ENCODE peak calls at places on chromosome 5, in six cellular contexts. E, W, G, F, Z and R are unnamed samples. For H3K27me3, the result is how much of the 10 kb centered on the place peaks cover.

GRCh38 chr5:51226420-51226735 is 156.9 kb upstream of the ISL1 start:
- DNase-seq in E (no peak), F (no peak), G (no peak), Z (peak), W (no peak), R (peak)

GRCh38 chr5:137115152-137115551 is 384.0 kb downstream of the SPOCK1 start:
- DNase-seq in Z (no peak), F (no peak), W (peak), G (no peak), E (no peak), R (no peak)

GRCh38 chr5:82068723-82069122 is 96.9 kb downstream of the ATG10 start:
- DNase-seq in G (no peak), W (no peak), F (no peak), Z (no peak), E (no peak), R (no peak)

GRCh38 chr5:180173875-180174586 is 35.0 kb downstream of the RASGEF1C start:
- DNase-seq in G (no peak), F (no peak), Z (no peak), W (no peak), E (no peak), R (peak)

GRCh38 chr5:127206320-127207113 is 84.1 kb upstream of the MEGF10 start:
- DNase-seq in W (no peak), Z (peak), G (no peak), E (no peak), F (no peak), R (peak)

GRCh38 chr5:176415240-176416122 is 858 bp downstream of the CLTB start:
- DNase-seq in W (peak), G (peak), Z (no peak), E (peak), F (no peak), R (no peak)

GRCh38 chr5:175542232-175542965 is 64.0 kb downstream of the SFXN1 start:
- DNase-seq in W (no peak), E (no peak), Z (no peak), G (no peak), F (no peak), R (no peak)

GRCh38 chr5:158832096-158832495 is 267.6 kb downstream of the EBF1 start:
- DNase-seq in Z (no peak), G (no peak), W (no peak), F (no peak), E (no peak), R (no peak)

GRCh38 chr5:4640793-4641192 is 499.3 kb upstream of the ADAMTS16 start:
- DNase-seq in G (no peak), F (no peak), E (no peak), Z (no peak), W (no peak), R (no peak)

GRCh38 chr5:95730730-95731570 is at the start of gene RHOBTB3:
- DNase-seq in E (peak), F (peak), Z (peak), W (peak), G (peak), R (no peak)

GRCh38 chr5:23631283-23632045 is 124.1 kb downstream of the PRDM9 start:
- DNase-seq in E (peak), F (no peak), G (no peak), W (no peak), Z (no peak), R (peak)

GRCh38 chr5:179414459-179415215 is 69.4 kb upstream of the ADAMTS2 start:
- DNase-seq in Z (no peak), F (no peak), W (no peak), G (peak), E (no peak), R (no peak)

GRCh38 chr5:39100301-39100850 is 26.2 kb upstream of the RICTOR start:
- DNase-seq in F (no peak), E (no peak), W (no peak), Z (no peak), G (no peak), R (no peak)

GRCh38 chr5:149658299-149658698 is 71.8 kb upstream of the PPARGC1B start:
- DNase-seq in G (no peak), Z (no peak), W (no peak), F (no peak), E (peak), R (no peak)

GRCh38 chr5:135213034-135213386 is 179.0 kb upstream of the PITX1 start:
- DNase-seq in Z (no peak), W (no peak), E (no peak), G (no peak), F (no peak), R (no peak)

GRCh38 chr5:167759411-167759821 is 532.0 kb upstream of the WWC1 start:
- DNase-seq in F (no peak), Z (no peak), G (no peak), W (no peak), E (no peak), R (peak)

GRCh38 chr5:140153905-140154304 is 21.1 kb upstream of the CYSTM1 start:
- DNase-seq in Z (no peak), E (no peak), G (no peak), F (no peak), W (no peak), R (no peak)

GRCh38 chr5:27702339-27702820 is 664.0 kb upstream of the CDH9 start:
- DNase-seq in E (no peak), W (no peak), G (no peak), F (no peak), Z (no peak), R (peak)

GRCh38 chr5:161549106-161549505 is 2.6 kb upstream of the GABRB2 start:
- DNase-seq in E (no peak), F (no peak), W (no peak), Z (no peak), G (no peak), R (no peak)

GRCh38 chr5:98927988-98928801 is 612 bp downstream of the CHD1 start:
- DNase-seq in E (peak), W (peak), Z (peak), F (peak), G (peak), R (no peak)

GRCh38 chr5:28574616-28575015 is 1536.2 kb upstream of the CDH9 start:
- DNase-seq in W (no peak), Z (no peak), F (no peak), E (no peak), G (no peak), R (peak)

GRCh38 chr5:148653840-148654781 is at the start of gene HTR4:
- DNase-seq in F (no peak), Z (no peak), E (no peak), G (no peak), W (no peak), R (no peak)

GRCh38 chr5:161630948-161631347 is 54.6 kb upstream of the GABRA6 start:
- DNase-seq in F (no peak), Z (no peak), W (no peak), G (no peak), E (no peak), R (no peak)

GRCh38 chr5:5981562-5981961 is 396.8 kb downstream of the MED10 start:
- DNase-seq in E (no peak), G (no peak), Z (no peak), F (no peak), W (no peak), R (no peak)

GRCh38 chr5:172149073-172149472 is 39.0 kb downstream of the STK10 start:
- DNase-seq in Z (no peak), W (no peak), F (no peak), E (no peak), G (no peak), R (no peak)

GRCh38 chr5:173679909-173680626 is 63.6 kb upstream of the BOD1 start:
- DNase-seq in Z (no peak), G (no peak), E (no peak), W (no peak), F (no peak), R (no peak)

GRCh38 chr5:123039673-123040072 is 3.1 kb upstream of the PPIC start:
- DNase-seq in E (no peak), F (no peak), W (no peak), Z (no peak), G (no peak), R (no peak)

GRCh38 chr5:58988938-58989337 is 406.1 kb downstream of the RAB3C start:
- DNase-seq in F (no peak), E (no peak), G (no peak), W (no peak), Z (no peak), R (no peak)

GRCh38 chr5:112012112-112012511 is 255.1 kb upstream of the NREP start:
- DNase-seq in F (no peak), E (no peak), G (no peak), Z (no peak), W (no peak), R (no peak)

GRCh38 chr5:124661317-124662141 is 84.9 kb downstream of the ZNF608 start:
- DNase-seq in E (no peak), G (no peak), W (no peak), F (no peak), Z (peak), R (peak)
- H3K4me3 ChIP-seq in E (no peak), G (no peak), W (no peak), F (no peak), Z (peak), R (no peak)

GRCh38 chr5:141345327-141345726 is 1.7 kb downstream of the PCDHGA3 start:
- DNase-seq in W (no peak), G (no peak), E (peak), F (no peak), Z (no peak), R (no peak)
- TF ChIP-seq CTCF in W (no peak), G (no peak), E (peak), F (no peak), Z (no peak), R (no peak)

GRCh38 chr5:77638763-77639451 is 394 bp upstream of the OTP start:
- DNase-seq in W (no peak), Z (no peak), E (no peak), G (no peak), F (no peak), R (no peak)

GRCh38 chr5:77639624-77640023 is 1.1 kb upstream of the OTP start:
- DNase-seq in G (no peak), W (no peak), F (no peak), Z (no peak), E (no peak), R (no peak)

GRCh38 chr5:77641963-77642589 is 3.6 kb upstream of the OTP start:
- DNase-seq in W (no peak), E (no peak), Z (no peak), F (no peak), G (no peak), R (no peak)

GRCh38 chr5:77641397-77641943 is 3.0 kb upstream of the OTP start:
- DNase-seq in G (no peak), W (no peak), Z (no peak), E (no peak), F (no peak), R (no peak)

DNA sequence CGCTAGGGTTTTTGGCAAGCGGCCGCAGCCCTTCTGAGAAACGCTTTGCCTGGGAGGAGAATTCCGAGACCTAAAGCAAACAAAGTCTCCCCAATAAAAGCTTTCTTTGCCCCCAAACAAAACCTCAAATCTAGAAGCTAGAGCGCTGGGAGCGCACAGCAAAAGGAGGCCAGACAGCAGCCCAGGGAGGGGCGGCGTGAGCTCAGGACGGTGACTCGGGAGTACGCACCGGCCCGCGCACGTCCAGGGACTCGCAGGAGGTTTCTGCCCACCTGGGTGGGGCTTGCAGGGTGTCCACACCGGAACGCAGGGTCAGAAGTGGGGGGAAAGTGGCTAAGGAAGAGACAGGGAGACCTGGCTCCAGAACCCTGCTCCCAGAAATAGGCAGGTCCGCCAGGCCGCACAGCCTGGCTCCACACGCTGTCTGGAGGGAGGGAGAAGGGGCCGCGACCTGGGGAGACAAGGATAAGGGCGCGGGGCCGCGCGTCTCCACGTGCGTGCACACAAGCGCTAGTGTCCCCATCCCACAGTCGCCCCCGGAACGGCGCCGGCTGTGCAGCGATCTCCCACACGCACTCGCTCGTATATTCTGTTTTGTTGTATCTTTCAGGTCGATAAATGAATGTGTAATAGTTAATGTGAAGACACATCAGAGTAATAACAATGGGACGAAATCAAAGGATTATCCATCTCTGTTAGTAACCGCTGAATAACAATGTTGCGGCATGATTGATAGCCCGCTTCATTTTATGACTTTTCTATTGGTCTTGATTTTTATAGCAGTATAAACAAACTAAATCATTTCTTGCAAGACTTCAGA is 2.3 kb upstream of the OTP start:
- DNase-seq in W (no peak), F (no peak), G (no peak), E (no peak), Z (no peak), R (no peak)
- H3K27me3 ChIP-seq in W (under half), F (half or more), G (half or more), E (half or more), Z (under half), R (half or more)

GRCh38 chr5:154475613-154476342 is 2.2 kb downstream of the HAND1 start:
- DNase-seq in E (no peak), Z (no peak), F (no peak), W (no peak), G (no peak), R (no peak)

GRCh38 chr5:154474957-154475334 is 3.1 kb downstream of the HAND1 start:
- DNase-seq in W (no peak), E (no peak), G (no peak), Z (no peak), F (no peak), R (no peak)

GRCh38 chr5:154474267-154474956 is 3.6 kb downstream of the HAND1 start:
- DNase-seq in E (no peak), Z (no peak), W (no peak), F (no peak), G (no peak), R (no peak)

GRCh38 chr5:154472871-154473580 is 5.0 kb downstream of the HAND1 start:
- DNase-seq in G (no peak), E (no peak), F (no peak), Z (no peak), W (no peak), R (no peak)

DNA sequence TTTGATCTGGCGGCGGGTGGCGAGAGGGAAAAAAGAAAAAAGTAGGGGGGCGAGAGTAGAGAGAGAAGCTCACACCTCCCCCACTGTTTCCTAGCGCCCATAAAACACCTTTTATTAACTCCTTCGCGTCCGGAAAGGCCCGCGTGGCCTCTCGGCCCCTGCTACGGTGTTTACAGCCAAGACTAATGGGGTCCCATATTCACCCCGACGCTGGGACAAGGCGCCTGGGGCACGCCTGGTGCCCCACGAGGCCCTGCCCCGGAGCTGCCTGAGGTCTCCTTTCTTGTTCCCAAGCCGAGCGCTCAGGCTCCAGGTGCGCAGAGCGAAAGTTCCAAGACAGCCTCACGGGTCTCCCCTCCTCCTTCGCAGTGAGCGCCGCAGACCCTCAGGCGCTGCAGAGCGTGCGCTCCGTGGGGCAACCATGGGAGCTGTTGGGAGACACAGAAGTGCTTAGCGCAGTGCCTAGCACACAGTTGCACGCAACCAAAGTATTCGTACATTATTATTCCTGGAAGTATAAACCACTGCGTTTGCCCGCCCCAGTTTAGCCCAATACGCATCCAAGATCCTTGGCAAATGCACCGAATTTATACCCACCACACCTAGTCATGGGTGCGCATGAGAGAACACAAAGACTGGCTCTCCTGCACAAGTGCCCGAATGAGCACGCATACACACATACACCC is 4.3 kb downstream of the HAND1 start:
- DNase-seq in W (no peak), F (no peak), G (no peak), E (no peak), Z (no peak), R (no peak)
- H3K4me3 ChIP-seq in W (no peak), F (peak), G (peak), E (peak), Z (no peak), R (no peak)

GRCh38 chr5:143268388-143268787 is 135.1 kb downstream of the NR3C1 start:
- DNase-seq in F (no peak), Z (no peak), W (no peak), E (no peak), G (no peak), R (no peak)

GRCh38 chr5:143262393-143263174 is 140.9 kb downstream of the NR3C1 start:
- DNase-seq in W (peak), G (no peak), F (no peak), Z (peak), E (no peak), R (no peak)

GRCh38 chr5:143263272-143263810 is 140.1 kb downstream of the NR3C1 start:
- DNase-seq in W (no peak), E (no peak), Z (no peak), G (no peak), F (no peak), R (no peak)

GRCh38 chr5:143267186-143267585 is 136.3 kb downstream of the NR3C1 start:
- DNase-seq in E (no peak), G (no peak), W (no peak), F (no peak), Z (no peak), R (no peak)

DNA sequence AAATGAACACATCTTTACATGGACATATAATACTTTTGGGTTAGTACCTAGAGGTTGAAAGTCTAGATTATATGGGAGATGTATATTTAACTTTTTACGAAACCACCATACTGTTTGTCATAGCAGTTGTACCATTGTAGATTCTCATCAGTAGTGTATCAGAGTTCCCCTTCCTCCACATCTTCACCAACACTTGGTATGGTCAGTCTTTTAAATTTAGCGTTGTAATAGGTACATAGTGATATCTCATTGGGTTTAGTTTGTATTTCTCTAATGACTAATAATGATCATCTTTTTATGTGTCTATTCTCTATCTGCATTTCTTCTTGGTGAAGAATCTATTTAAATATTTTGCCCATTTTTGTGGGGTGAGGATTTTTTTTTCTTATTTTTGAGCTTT is 137.5 kb downstream of the NR3C1 start:
- DNase-seq in G (no peak), F (no peak), W (no peak), Z (no peak), E (no peak), R (no peak)
- TF ChIP-seq CTCF in G (no peak), F (no peak), W (no peak), Z (no peak), E (no peak), R (no peak)

GRCh38 chr5:79974896-79975295 is 16.2 kb downstream of the MTX3 start:
- DNase-seq in W (no peak), G (no peak), Z (no peak), F (no peak), E (no peak), R (peak)

GRCh38 chr5:79976759-79977515 is 14.1 kb downstream of the MTX3 start:
- DNase-seq in Z (no peak), F (no peak), W (no peak), E (no peak), G (no peak), R (no peak)

GRCh38 chr5:79975422-79975821 is 15.6 kb downstream of the MTX3 start:
- DNase-seq in E (no peak), G (no peak), F (no peak), W (no peak), Z (no peak), R (no peak)

GRCh38 chr5:79971156-79971555 is 19.9 kb downstream of the MTX3 start:
- DNase-seq in Z (no peak), G (no peak), E (no peak), W (no peak), F (no peak), R (no peak)

DNA sequence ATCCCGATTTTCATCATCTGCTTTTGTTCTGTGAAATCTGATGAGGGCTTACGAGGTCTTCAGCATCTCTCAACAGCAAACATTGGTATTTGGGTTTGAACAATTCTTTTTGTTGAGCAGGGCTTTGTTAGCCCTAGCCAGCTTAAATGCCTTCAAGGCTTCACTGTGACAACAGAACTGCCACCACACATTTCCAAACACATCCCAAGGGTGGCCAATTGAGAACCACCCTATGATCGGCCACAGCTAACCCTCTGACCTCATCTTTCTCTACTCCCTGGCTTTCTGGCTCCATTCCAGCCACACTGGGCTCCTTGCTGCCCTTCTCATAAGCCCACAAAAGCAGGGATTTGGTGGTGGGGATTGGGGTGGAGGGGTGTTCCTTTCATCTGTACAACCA is 17.6 kb downstream of the MTX3 start:
- DNase-seq in Z (no peak), G (no peak), E (no peak), W (no peak), F (no peak), R (no peak)
- H3K27me3 ChIP-seq in Z (under half), G (under half), E (under half), W (under half), F (under half), R (under half)